ENCODE peak calls at places on chromosomes 4 and X, in four cellular contexts. One of them, this sample, is unnamed.

GRCh38 chr4:183471960-183472708 is 27.7 kb downstream of the CDKN2AIP start:
- DNase-seq in SK-N-SH: peak
- DNase-seq in K562: peak
- DNase-seq in Panc1: peak
- DNase-seq in this sample: peak

GRCh38 chrX:107734646-107735045 is 40.9 kb downstream of the TSC22D3 start:
- DNase-seq in SK-N-SH: no peak
- DNase-seq in K562: no peak
- DNase-seq in Panc1: no peak
- DNase-seq in this sample: no peak

GRCh38 chr4:175035907-175036306 is 117.7 kb downstream of the ADAM29 start:
- DNase-seq in SK-N-SH: no peak
- DNase-seq in K562: no peak
- DNase-seq in Panc1: no peak
- DNase-seq in this sample: no peak

GRCh38 chr4:52643846-52644245 is 15.3 kb downstream of the USP46 start:
- DNase-seq in SK-N-SH: peak
- DNase-seq in K562: no peak
- DNase-seq in Panc1: no peak
- DNase-seq in this sample: no peak

GRCh38 chrX:40734956-40735317 is 405 bp downstream of the MED14 start:
- DNase-seq in SK-N-SH: no peak
- DNase-seq in K562: no peak
- DNase-seq in Panc1: no peak
- DNase-seq in this sample: peak

GRCh38 chr4:71473541-71474240 is 134.9 kb downstream of the SLC4A4 start:
- DNase-seq in SK-N-SH: no peak
- DNase-seq in K562: no peak
- DNase-seq in Panc1: no peak
- DNase-seq in this sample: no peak

GRCh38 chr4:111854494-111855087 is 290.7 kb upstream of the FAM241A start:
- DNase-seq in SK-N-SH: peak
- DNase-seq in K562: peak
- DNase-seq in Panc1: peak
- DNase-seq in this sample: peak

GRCh38 chr4:37803348-37803973 is 23.0 kb upstream of the PGM2 start:
- DNase-seq in SK-N-SH: peak
- DNase-seq in K562: no peak
- DNase-seq in Panc1: no peak
- DNase-seq in this sample: no peak

GRCh38 chrX:100895365-100896075 is 21.4 kb upstream of the NOX1 start:
- DNase-seq in SK-N-SH: peak
- DNase-seq in K562: no peak
- DNase-seq in Panc1: no peak
- DNase-seq in this sample: no peak

GRCh38 chr4:43607400-43607799 is 714.9 kb downstream of the GRXCR1 start:
- DNase-seq in SK-N-SH: no peak
- DNase-seq in K562: no peak
- DNase-seq in Panc1: no peak
- DNase-seq in this sample: no peak

GRCh38 chrX:56066016-56066415 is 166.1 kb upstream of the KLF8 start:
- DNase-seq in SK-N-SH: no peak
- DNase-seq in K562: no peak
- DNase-seq in Panc1: no peak
- DNase-seq in this sample: no peak

GRCh38 chr4:84492737-84493091 is 6.4 kb downstream of the NKX6-1 start:
- DNase-seq in SK-N-SH: peak
- DNase-seq in K562: no peak
- DNase-seq in Panc1: no peak
- DNase-seq in this sample: no peak

GRCh38 chr4:174316546-174316945 is 32.8 kb downstream of the CEP44 start:
- DNase-seq in SK-N-SH: no peak
- DNase-seq in K562: no peak
- DNase-seq in Panc1: no peak
- DNase-seq in this sample: no peak

GRCh38 chr4:13860126-13860525 is 232.6 kb upstream of the BOD1L1 start:
- DNase-seq in SK-N-SH: peak
- DNase-seq in K562: no peak
- DNase-seq in Panc1: no peak
- DNase-seq in this sample: no peak

GRCh38 chrX:17616936-17617335 is 120.4 kb upstream of the SCML1 start:
- DNase-seq in SK-N-SH: no peak
- DNase-seq in K562: no peak
- DNase-seq in Panc1: no peak
- DNase-seq in this sample: no peak

GRCh38 chr4:31349907-31350306 is 629.7 kb downstream of the PCDH7 start:
- DNase-seq in SK-N-SH: no peak
- DNase-seq in K562: peak
- DNase-seq in Panc1: no peak
- DNase-seq in this sample: no peak

GRCh38 chr4:136651278-136651667 is 881.0 kb downstream of the PCDH18 start:
- DNase-seq in SK-N-SH: no peak
- DNase-seq in K562: no peak
- DNase-seq in Panc1: no peak
- DNase-seq in this sample: no peak

GRCh38 chr4:3484057-3484973 is 21.2 kb downstream of the DOK7 start:
- DNase-seq in SK-N-SH: peak
- DNase-seq in K562: no peak
- DNase-seq in Panc1: no peak
- DNase-seq in this sample: peak

GRCh38 chr4:16472537-16472936 is 246.3 kb upstream of the TAPT1 start:
- DNase-seq in SK-N-SH: no peak
- DNase-seq in K562: no peak
- DNase-seq in Panc1: no peak
- DNase-seq in this sample: no peak

GRCh38 chr4:127799711-127800110 is 17.6 kb downstream of the HSPA4L start:
- DNase-seq in SK-N-SH: no peak
- DNase-seq in K562: no peak
- DNase-seq in Panc1: no peak
- DNase-seq in this sample: no peak

DNA sequence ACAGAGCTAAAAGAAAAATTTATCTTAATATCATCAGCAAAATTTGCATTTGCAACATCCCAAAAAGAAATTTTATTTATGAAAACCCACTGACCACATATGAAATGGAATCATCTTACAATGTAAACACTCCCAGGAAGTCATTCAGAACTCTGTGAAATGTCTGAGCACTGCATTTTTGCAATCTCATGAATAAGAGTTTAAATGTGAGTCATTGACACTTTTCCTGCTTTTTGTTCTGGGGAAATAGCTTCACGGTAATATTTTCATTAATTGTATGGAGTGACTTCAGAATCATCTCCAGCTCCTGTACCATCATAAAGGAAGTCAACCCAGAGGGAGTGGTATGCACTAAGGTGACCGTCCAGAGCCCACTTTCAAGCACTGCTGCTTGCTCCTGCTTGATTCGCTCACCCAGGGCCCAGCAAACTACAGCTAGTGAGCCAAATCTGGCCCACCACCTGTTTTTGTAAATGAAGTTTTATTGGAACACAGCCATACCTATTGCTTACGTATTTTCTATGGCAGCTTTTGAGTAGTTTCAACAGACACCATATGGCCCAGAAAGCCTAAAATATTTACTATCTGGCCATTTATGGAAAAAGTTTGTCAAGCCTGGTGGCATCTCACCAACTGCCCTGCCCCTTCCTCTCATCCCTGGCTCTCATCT is 17.3 kb downstream of the EDNRA start:
- DNase-seq in SK-N-SH: no peak
- DNase-seq in K562: no peak
- DNase-seq in Panc1: no peak
- DNase-seq in this sample: no peak
- TF ChIP-seq POLR2AphosphoS5 in SK-N-SH: no peak
- TF ChIP-seq POLR2AphosphoS5 in K562: no peak
- TF ChIP-seq POLR2AphosphoS5 in Panc1: no peak
- TF ChIP-seq POLR2AphosphoS5 in this sample: no peak

GRCh38 chrX:24466025-24466424 is 939 bp downstream of the PDK3 start:
- DNase-seq in SK-N-SH: no peak
- DNase-seq in K562: no peak
- DNase-seq in Panc1: no peak
- DNase-seq in this sample: no peak

GRCh38 chrX:24465524-24465850 is 401 bp downstream of the PDK3 start:
- DNase-seq in SK-N-SH: no peak
- DNase-seq in K562: no peak
- DNase-seq in Panc1: no peak
- DNase-seq in this sample: no peak

GRCh38 chrX:24463077-24463476 is 2.0 kb upstream of the PDK3 start:
- DNase-seq in SK-N-SH: no peak
- DNase-seq in K562: no peak
- DNase-seq in Panc1: no peak
- DNase-seq in this sample: no peak

GRCh38 chrX:24464498-24464835 is 619 bp upstream of the PDK3 start:
- DNase-seq in SK-N-SH: peak
- DNase-seq in K562: no peak
- DNase-seq in Panc1: no peak
- DNase-seq in this sample: no peak

DNA sequence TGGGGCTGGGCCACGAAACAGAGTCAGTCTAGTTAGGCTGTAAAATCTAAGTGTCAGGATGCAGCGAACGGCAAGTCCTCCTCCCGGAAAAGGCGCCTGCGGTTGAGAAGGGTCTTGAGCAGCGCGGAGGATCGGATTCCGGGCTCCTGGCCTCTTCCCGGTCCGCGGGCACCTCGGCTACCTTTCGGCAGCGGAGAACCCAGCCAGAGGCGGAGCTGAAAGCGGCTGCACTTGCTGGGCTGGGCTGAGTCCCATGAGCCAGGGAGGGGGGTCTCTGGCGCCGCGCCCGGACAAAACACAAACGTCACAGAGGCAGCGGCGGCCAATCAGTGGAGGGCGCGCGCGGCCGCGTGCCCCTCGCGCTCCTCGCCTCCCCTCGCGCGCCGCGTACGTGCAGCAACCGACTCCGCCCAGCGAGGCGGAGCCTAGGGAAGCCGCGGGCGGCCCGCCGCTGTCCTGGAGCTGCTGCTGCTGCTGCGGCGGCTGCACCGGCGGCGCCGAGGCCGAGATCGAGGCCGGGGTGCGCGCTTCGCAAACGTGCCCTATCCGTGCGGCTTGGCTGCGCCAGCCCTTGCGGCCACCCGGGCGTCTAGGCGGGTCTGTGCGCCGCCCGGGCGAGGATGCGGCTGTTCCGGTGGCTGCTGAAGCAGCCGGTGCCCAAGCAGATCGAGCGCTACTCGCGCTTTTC is at the start of gene PDK3:
- DNase-seq in SK-N-SH: peak
- DNase-seq in K562: peak
- DNase-seq in Panc1: no peak
- DNase-seq in this sample: peak
- TF ChIP-seq POLR2AphosphoS5 in SK-N-SH: no peak
- TF ChIP-seq POLR2AphosphoS5 in K562: no peak
- TF ChIP-seq POLR2AphosphoS5 in Panc1: no peak
- TF ChIP-seq POLR2AphosphoS5 in this sample: peak

DNA sequence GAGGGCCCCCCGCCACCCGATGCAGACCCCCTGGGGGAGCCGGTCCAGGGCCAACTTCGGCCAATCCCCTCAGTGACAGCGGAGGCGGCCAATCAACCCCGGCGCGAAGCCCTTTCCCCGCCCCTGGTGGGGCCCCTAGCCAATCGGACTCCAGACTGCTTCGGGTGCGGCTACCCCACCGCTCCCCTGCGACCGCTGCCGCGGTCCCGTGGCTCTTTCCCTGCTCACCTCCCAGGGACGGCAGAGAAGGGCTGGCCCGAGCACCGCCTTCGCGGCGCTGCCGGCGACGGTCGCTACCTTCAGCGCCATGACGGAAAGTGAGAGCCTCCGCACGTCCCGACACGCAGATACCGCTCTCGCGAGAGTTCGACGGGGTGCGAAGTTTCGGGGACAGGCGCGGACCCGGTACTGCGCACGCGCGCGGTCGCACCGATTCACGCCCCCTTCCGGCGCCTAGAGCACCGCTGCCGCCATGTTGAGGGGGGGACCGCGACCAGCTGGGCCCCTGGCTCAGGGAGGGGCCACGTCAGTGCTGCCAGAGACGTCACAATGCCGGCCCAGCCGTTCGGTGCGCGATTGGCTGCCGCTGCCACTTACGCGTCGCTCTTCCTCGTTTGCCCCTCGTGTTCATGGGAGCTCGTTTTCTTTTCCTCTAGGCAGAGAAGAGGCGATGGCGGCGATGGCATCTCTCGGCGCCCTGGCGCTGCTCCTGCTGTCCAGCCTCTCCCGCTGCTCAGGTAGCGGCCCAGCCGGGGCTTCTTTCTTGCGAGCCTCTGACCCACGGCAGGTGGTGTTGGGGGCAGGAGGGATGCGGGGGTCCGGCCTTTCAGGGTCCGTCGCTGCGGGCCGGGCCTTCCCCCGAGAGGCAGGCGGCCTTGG is at the start of the genes IDH3G and SSR4:
- DNase-seq in SK-N-SH: peak
- DNase-seq in K562: peak
- DNase-seq in Panc1: peak
- DNase-seq in this sample: peak
- TF ChIP-seq POLR2AphosphoS5 in SK-N-SH: peak
- TF ChIP-seq POLR2AphosphoS5 in K562: peak
- TF ChIP-seq POLR2AphosphoS5 in Panc1: peak
- TF ChIP-seq POLR2AphosphoS5 in this sample: peak

GRCh38 chr4:20421586-20421985 is 169.9 kb downstream of the SLIT2 start:
- DNase-seq in SK-N-SH: no peak
- DNase-seq in K562: no peak
- DNase-seq in Panc1: no peak
- DNase-seq in this sample: no peak

GRCh38 chr4:20416800-20417199 is 165.1 kb downstream of the SLIT2 start:
- DNase-seq in SK-N-SH: no peak
- DNase-seq in K562: no peak
- DNase-seq in Panc1: no peak
- DNase-seq in this sample: no peak

GRCh38 chr4:20420916-20421315 is 169.2 kb downstream of the SLIT2 start:
- DNase-seq in SK-N-SH: no peak
- DNase-seq in K562: no peak
- DNase-seq in Panc1: no peak
- DNase-seq in this sample: no peak

GRCh38 chr4:20422398-20422797 is 170.7 kb downstream of the SLIT2 start:
- DNase-seq in SK-N-SH: peak
- DNase-seq in K562: peak
- DNase-seq in Panc1: peak
- DNase-seq in this sample: peak

GRCh38 chr4:20418865-20419451 is 167.3 kb downstream of the SLIT2 start:
- DNase-seq in SK-N-SH: peak
- DNase-seq in K562: no peak
- DNase-seq in Panc1: no peak
- DNase-seq in this sample: peak
- TF ChIP-seq POLR2AphosphoS5 in SK-N-SH: no peak
- TF ChIP-seq POLR2AphosphoS5 in K562: no peak
- TF ChIP-seq POLR2AphosphoS5 in Panc1: no peak
- TF ChIP-seq POLR2AphosphoS5 in this sample: peak

GRCh38 chr4:155543126-155543765 is 123.4 kb upstream of the GUCY1A1 start:
- DNase-seq in SK-N-SH: no peak
- DNase-seq in K562: no peak
- DNase-seq in Panc1: no peak
- DNase-seq in this sample: no peak
- TF ChIP-seq POLR2AphosphoS5 in SK-N-SH: no peak
- TF ChIP-seq POLR2AphosphoS5 in K562: no peak
- TF ChIP-seq POLR2AphosphoS5 in Panc1: no peak
- TF ChIP-seq POLR2AphosphoS5 in this sample: no peak

GRCh38 chr4:165207016-165207430 is 338 bp upstream of the KLHL2 start:
- DNase-seq in SK-N-SH: no peak
- DNase-seq in K562: no peak
- DNase-seq in Panc1: no peak
- DNase-seq in this sample: peak
- TF ChIP-seq POLR2AphosphoS5 in SK-N-SH: no peak
- TF ChIP-seq POLR2AphosphoS5 in K562: no peak
- TF ChIP-seq POLR2AphosphoS5 in Panc1: no peak
- TF ChIP-seq POLR2AphosphoS5 in this sample: no peak